ENCODE peak calls at places on chromosomes 1 and 21, in four cellular contexts. Q is germinal center; N is LoVo; V is activated CD4-positive, alpha-beta T cell treated with anti-CD3 and anti-CD28 coated beads, Interleukin-2, amount 50 U/mL, for 1 hour. J is an unnamed sample.

GRCh38 chr1:37353871-37354270 is 120.5 kb upstream of the ZC3H12A start:
- DNase-seq in N (no peak), Q (no peak), V (no peak), J (no peak)

GRCh38 chr1:22457356-22457755 is 5.7 kb downstream of the ZBTB40 start:
- DNase-seq in Q (no peak), V (no peak), N (no peak), J (no peak)

GRCh38 chr1:110555807-110556470 is 37.0 kb upstream of the KCNA10 start:
- DNase-seq in Q (no peak), V (no peak), N (no peak), J (no peak)

GRCh38 chr1:245823408-245824147 is 668.8 kb downstream of the KIF26B start:
- DNase-seq in Q (no peak), V (no peak), N (no peak), J (no peak)

GRCh38 chr1:154861607-154862094 is 8.4 kb downstream of the KCNN3 start:
- DNase-seq in V (no peak), Q (no peak), N (no peak), J (no peak)

GRCh38 chr1:151273924-151274466 is 8.1 kb upstream of the ZNF687 start:
- DNase-seq in Q (no peak), V (no peak), N (no peak), J (no peak)

GRCh38 chr1:225329041-225329440 is 98.8 kb downstream of the LBR start:
- DNase-seq in Q (no peak), V (no peak), N (no peak), J (no peak)

GRCh38 chr1:147316968-147317367 is 74.5 kb downstream of the CHD1L start:
- DNase-seq in Q (no peak), N (no peak), V (no peak), J (no peak)

GRCh38 chr1:236833593-236833992 is 38.5 kb downstream of the MTR start:
- DNase-seq in V (no peak), N (no peak), Q (no peak), J (no peak)

GRCh38 chr1:9629445-9630201 is 21.9 kb upstream of the PIK3CD start:
- DNase-seq in Q (peak), N (no peak), V (peak), J (peak)

GRCh38 chr21:36265431-36265830 is 54.6 kb upstream of the MORC3 start:
- DNase-seq in Q (no peak), V (no peak), N (no peak), J (no peak)

GRCh38 chr1:31596737-31597097 is 20.4 kb downstream of the TINAGL1 start:
- DNase-seq in N (no peak), Q (no peak), V (no peak), J (no peak)

GRCh38 chr1:66685670-66686069 is 66.6 kb upstream of the DYNLT5 start:
- DNase-seq in N (no peak), V (no peak), Q (no peak), J (no peak)

GRCh38 chr1:37481289-37482003 is 7.1 kb downstream of the ZC3H12A start:
- DNase-seq in N (no peak), V (no peak), Q (no peak), J (peak)

GRCh38 chr1:193019442-193020026 is 39.6 kb downstream of the UCHL5 start:
- DNase-seq in Q (peak), V (no peak), N (peak), J (peak)

GRCh38 chr1:22763479-22764200 is 53.0 kb downstream of the EPHB2 start:
- DNase-seq in Q (no peak), V (no peak), N (no peak), J (no peak)

GRCh38 chr21:38813554-38813953 is 7.8 kb downstream of the ETS2 start:
- DNase-seq in N (no peak), V (no peak), Q (no peak), J (no peak)

J was measured in CD4-positive, alpha-beta memory T cell.